ENCODE peak calls at places on chromosomes 16 and 17, in seven cellular contexts. J is K562, C is H1, V is SK-N-SH, P is GM12892, Z is GM12878, G is HepG2. B is an unnamed sample.

GRCh38 chr17:37701424-37702020 is 43.3 kb downstream of the HNF1B start:
- DNase-seq in J (peak), C (peak), V (peak), P (peak), Z (peak), G (no peak), B (peak)

GRCh38 chr16:57377080-57377841 is 5.0 kb downstream of the CX3CL1 start:
- DNase-seq in J (no peak), C (no peak), V (peak), P (peak), Z (peak), G (peak), B (peak)

GRCh38 chr16:10031473-10031872 is 150.8 kb downstream of the GRIN2A start:
- DNase-seq in J (no peak), C (no peak), V (no peak), P (no peak), Z (no peak), G (no peak), B (no peak)

GRCh38 chr17:1011138-1011537 is 14.2 kb downstream of the TIMM22 start:
- DNase-seq in J (no peak), C (no peak), V (no peak), P (no peak), Z (no peak), G (no peak), B (no peak)

GRCh38 chr16:30786936-30787612 is at the start of gene ZNF629:
- DNase-seq in J (peak), C (peak), V (peak), P (no peak), Z (no peak), G (peak), B (peak)

GRCh38 chr16:56869513-56870270 is 4.7 kb downstream of the SLC12A3 start:
- DNase-seq in J (peak), C (peak), V (no peak), P (no peak), Z (no peak), G (peak), B (no peak)

GRCh38 chr17:17565471-17566365 is 25.8 kb downstream of the PEMT start:
- DNase-seq in J (no peak), C (no peak), V (no peak), P (no peak), Z (no peak), G (no peak), B (no peak)

GRCh38 chr17:5123343-5124124 is 7.7 kb downstream of the USP6 start:
- DNase-seq in J (no peak), C (no peak), V (no peak), P (no peak), Z (no peak), G (no peak), B (no peak)

GRCh38 chr17:1673041-1673790 is 11.5 kb downstream of the PRPF8 start:
- DNase-seq in J (no peak), C (no peak), V (no peak), P (no peak), Z (no peak), G (no peak), B (no peak)

GRCh38 chr17:29115906-29116651 is 64.1 kb downstream of the MYO18A start:
- DNase-seq in J (peak), C (peak), V (peak), P (no peak), Z (no peak), G (peak), B (peak)

GRCh38 chr17:75808905-75809621 is 24.5 kb downstream of the UNK start:
- DNase-seq in J (peak), C (no peak), V (peak), P (no peak), Z (peak), G (no peak), B (peak)

GRCh38 chr17:3474212-3474611 is 1.6 kb upstream of the ASPA start:
- DNase-seq in J (no peak), C (no peak), V (no peak), P (no peak), Z (no peak), G (peak), B (no peak)

GRCh38 chr16:83098536-83098935 is 471.8 kb downstream of the CDH13 start:
- DNase-seq in J (no peak), C (no peak), V (no peak), P (no peak), Z (no peak), G (no peak), B (no peak)

GRCh38 chr16:15960124-15960971 is 10.9 kb downstream of the ABCC1 start:
- DNase-seq in J (no peak), C (no peak), V (no peak), P (no peak), Z (no peak), G (no peak), B (no peak)

GRCh38 chr16:89395150-89396142 is 94.9 kb downstream of the ANKRD11 start:
- DNase-seq in J (no peak), C (no peak), V (peak), P (no peak), Z (no peak), G (peak), B (no peak)

GRCh38 chr16:66408181-66409048 is 18.7 kb upstream of the BEAN1 start:
- DNase-seq in J (no peak), C (no peak), V (peak), P (no peak), Z (no peak), G (peak), B (no peak)

GRCh38 chr16:65666132-65666869 is 544.4 kb upstream of the CDH11 start:
- DNase-seq in J (no peak), C (no peak), V (no peak), P (no peak), Z (no peak), G (peak), B (no peak)

GRCh38 chr17:63070031-63070430 is 104.0 kb downstream of the TANC2 start:
- DNase-seq in J (no peak), C (no peak), V (no peak), P (no peak), Z (no peak), G (no peak), B (no peak)

GRCh38 chr17:16255481-16255901 is 38.5 kb downstream of the PIGL start:
- DNase-seq in J (no peak), C (no peak), V (no peak), P (no peak), Z (no peak), G (peak), B (no peak)

GRCh38 chr16:672851-673250 is 2.6 kb upstream of the RHBDL1 start:
- DNase-seq in J (no peak), C (no peak), V (no peak), P (no peak), Z (no peak), G (no peak), B (no peak)

GRCh38 chr17:71035226-71035625 is 865.9 kb downstream of the KCNJ2 start:
- DNase-seq in J (no peak), C (no peak), V (no peak), P (no peak), Z (no peak), G (no peak), B (no peak)

GRCh38 chr16:89557230-89557935 is 3.1 kb upstream of the RPL13 start:
- DNase-seq in J (peak), C (peak), V (peak), P (peak), Z (no peak), G (peak), B (peak)

GRCh38 chr17:20706752-20707372 is 127.3 kb downstream of the CDRT15L2 start:
- DNase-seq in J (no peak), C (no peak), V (no peak), P (no peak), Z (no peak), G (no peak), B (no peak)

GRCh38 chr17:57534863-57535651 is 210.0 kb downstream of the CCDC182 start:
- DNase-seq in J (peak), C (no peak), V (peak), P (no peak), Z (no peak), G (no peak), B (no peak)

GRCh38 chr17:57536789-57537523 is 208.1 kb downstream of the CCDC182 start:
- DNase-seq in J (no peak), C (no peak), V (peak), P (no peak), Z (no peak), G (no peak), B (no peak)

GRCh38 chr17:57536289-57536688 is 208.8 kb downstream of the CCDC182 start:
- DNase-seq in J (no peak), C (no peak), V (no peak), P (no peak), Z (no peak), G (no peak), B (no peak)

GRCh38 chr17:57533684-57534305 is 211.3 kb downstream of the CCDC182 start:
- DNase-seq in J (no peak), C (no peak), V (no peak), P (no peak), Z (no peak), G (no peak), B (no peak)

DNA sequence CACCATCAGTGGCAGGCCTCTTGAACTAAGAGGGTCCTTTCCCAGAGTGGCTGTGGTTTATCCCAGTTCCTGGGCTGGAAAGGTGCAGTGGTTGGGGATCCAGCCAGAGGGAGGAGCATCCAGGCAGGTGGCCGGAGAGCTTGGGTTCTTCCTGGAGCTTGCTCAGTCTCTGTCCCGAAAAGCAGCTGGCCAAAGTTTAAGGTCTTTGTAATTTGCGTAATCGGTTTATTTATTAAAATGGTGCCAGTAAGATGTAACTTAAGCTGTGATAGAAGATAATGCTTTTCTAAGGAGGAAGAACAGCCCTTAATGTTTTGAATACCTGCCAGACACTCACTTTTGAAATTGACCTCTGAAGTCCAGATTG is 209.5 kb downstream of the CCDC182 start:
- DNase-seq in J (no peak), C (no peak), V (no peak), P (no peak), Z (no peak), G (no peak), B (no peak)
- TF ChIP-seq TAF1 in J (no peak), C (no peak), V (no peak), P (no peak), Z (no peak), G (no peak), B (no peak)

GRCh38 chr16:11734025-11734652 is 8.5 kb downstream of the TXNDC11 start:
- DNase-seq in J (peak), C (no peak), V (no peak), P (no peak), Z (no peak), G (no peak), B (no peak)

GRCh38 chr16:11736903-11737302 is 5.8 kb downstream of the TXNDC11 start:
- DNase-seq in J (no peak), C (no peak), V (no peak), P (no peak), Z (no peak), G (no peak), B (no peak)

GRCh38 chr16:11737678-11738077 is 5.0 kb downstream of the TXNDC11 start:
- DNase-seq in J (no peak), C (no peak), V (no peak), P (no peak), Z (no peak), G (no peak), B (no peak)

GRCh38 chr16:11735801-11736200 is 6.9 kb downstream of the TXNDC11 start:
- DNase-seq in J (no peak), C (no peak), V (no peak), P (no peak), Z (no peak), G (no peak), B (no peak)

GRCh38 chr16:11734653-11735043 is 8.0 kb downstream of the TXNDC11 start:
- DNase-seq in J (no peak), C (no peak), V (no peak), P (no peak), Z (no peak), G (no peak), B (no peak)
- TF ChIP-seq TAF1 in J (no peak), C (no peak), V (no peak), P (no peak), Z (no peak), G (no peak), B (no peak)

GRCh38 chr17:70028397-70028796 is 46.6 kb upstream of the KCNJ16 start:
- DNase-seq in J (no peak), C (no peak), V (no peak), P (no peak), Z (no peak), G (no peak), B (no peak)

GRCh38 chr17:70034158-70034557 is 40.9 kb upstream of the KCNJ16 start:
- DNase-seq in J (no peak), C (no peak), V (no peak), P (no peak), Z (no peak), G (no peak), B (no peak)

GRCh38 chr17:70033165-70033564 is 41.9 kb upstream of the KCNJ16 start:
- DNase-seq in J (no peak), C (no peak), V (no peak), P (no peak), Z (no peak), G (no peak), B (no peak)

GRCh38 chr17:70029019-70029767 is 45.8 kb upstream of the KCNJ16 start:
- DNase-seq in J (no peak), C (no peak), V (no peak), P (no peak), Z (no peak), G (no peak), B (no peak)

GRCh38 chr17:70031341-70031740 is 43.7 kb upstream of the KCNJ16 start:
- DNase-seq in J (no peak), C (no peak), V (no peak), P (no peak), Z (no peak), G (no peak), B (no peak)
- TF ChIP-seq TAF1 in J (no peak), C (no peak), V (no peak), P (no peak), Z (no peak), G (no peak), B (no peak)

GRCh38 chr17:83062818-83063671 is 16.4 kb upstream of the METRNL start:
- DNase-seq in J (no peak), C (no peak), V (peak), P (no peak), Z (no peak), G (no peak), B (no peak)
- TF ChIP-seq TAF1 in J (no peak), C (no peak), V (no peak), P (no peak), Z (no peak), G (no peak), B (no peak)

GRCh38 chr17:14784997-14785696 is 480.0 kb downstream of the PMP22 start:
- DNase-seq in J (no peak), C (no peak), V (no peak), P (no peak), Z (no peak), G (peak), B (no peak)
- TF ChIP-seq TAF1 in J (no peak), C (no peak), V (no peak), P (no peak), Z (no peak), G (no peak), B (no peak)

DNA sequence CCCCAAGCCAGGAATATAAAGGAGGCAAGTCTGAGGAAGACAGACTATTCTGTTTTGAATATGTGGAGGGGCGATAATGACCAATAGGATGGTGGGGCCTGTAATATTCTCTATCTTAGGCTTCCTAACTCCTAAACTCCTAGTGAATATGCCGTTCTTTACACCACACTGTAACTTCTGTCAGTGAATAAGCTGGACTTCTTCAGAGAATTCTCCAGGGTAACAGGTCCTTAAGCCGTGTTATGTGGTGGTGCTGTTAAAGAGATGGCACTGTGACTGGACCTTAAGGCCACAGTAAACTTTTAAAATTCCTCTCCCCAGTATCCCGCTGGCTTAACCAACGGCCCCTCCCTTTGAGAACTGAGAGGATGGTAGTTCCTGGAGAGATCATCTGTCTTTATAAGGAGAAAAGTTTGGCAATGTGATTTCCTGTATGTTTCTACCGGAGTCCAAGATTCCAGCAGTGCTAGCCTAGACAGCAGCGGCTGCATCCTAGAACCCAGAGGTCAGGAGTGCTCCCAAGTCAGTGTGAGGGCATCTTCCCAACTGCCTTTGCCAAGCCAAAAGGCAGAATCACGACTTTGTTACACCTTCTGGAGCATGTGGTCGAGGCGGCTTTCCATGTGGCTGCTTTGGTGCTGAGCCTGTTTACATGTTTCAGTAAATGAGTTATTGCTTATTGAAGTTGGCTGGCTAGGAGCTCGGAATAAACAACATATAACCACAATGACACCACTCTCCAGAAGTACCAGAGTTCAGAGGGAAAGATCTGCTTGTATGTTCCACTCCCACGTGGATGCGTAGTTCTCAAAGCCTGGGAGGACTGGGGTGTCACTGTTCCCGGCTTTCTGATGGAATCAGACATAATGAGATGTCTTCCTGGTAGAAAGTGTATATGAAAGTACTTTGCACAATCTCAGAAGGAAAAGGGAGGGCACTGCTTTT is 41.0 kb downstream of the TUBD1 start:
- DNase-seq in J (peak), C (no peak), V (no peak), P (no peak), Z (no peak), G (no peak), B (no peak)
- TF ChIP-seq TAF1 in J (no peak), C (no peak), V (no peak), P (no peak), Z (no peak), G (no peak), B (no peak)

GRCh38 chr17:7018331-7018964 is 4.4 kb upstream of the BCL6B start:
- DNase-seq in J (no peak), C (no peak), V (no peak), P (no peak), Z (no peak), G (no peak), B (no peak)
- TF ChIP-seq TAF1 in J (no peak), C (no peak), V (no peak), P (no peak), Z (no peak), G (no peak), B (no peak)

DNA sequence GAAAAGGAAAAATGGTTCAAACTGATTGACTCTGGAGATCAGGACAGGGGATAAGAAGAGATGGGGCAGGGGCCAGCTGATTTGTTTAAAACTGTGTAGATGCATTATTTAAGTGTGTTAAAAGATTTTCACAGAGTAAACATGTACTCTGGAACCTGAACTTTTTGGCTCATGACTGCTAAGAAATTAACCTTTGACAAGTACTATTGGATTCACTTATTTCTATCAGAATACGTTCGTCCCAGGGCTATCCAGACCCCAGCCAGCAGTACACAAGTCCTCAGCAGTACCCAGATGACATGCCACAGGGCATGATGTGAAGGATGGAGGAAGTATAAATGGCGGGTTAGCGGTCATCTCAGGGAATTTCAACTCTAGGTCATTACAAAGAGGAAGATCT is 253.8 kb downstream of the STX8 start:
- DNase-seq in J (no peak), C (no peak), V (no peak), P (no peak), Z (no peak), G (peak), B (no peak)
- TF ChIP-seq TAF1 in J (no peak), C (no peak), V (no peak), P (no peak), Z (no peak), G (no peak), B (no peak)

B was measured in GM12891.